ENCODE peak calls at places on chromosomes 7 and 10, in nine cellular contexts. One of them, this sample, is unnamed.

GRCh38 chr7:36119005-36119711 is 33.9 kb upstream of the EEPD1 start:
- DNase-seq in GM23338: no peak
- DNase-seq in neural progenitor cell: no peak
- DNase-seq in GM23248: peak; percentile 96
- DNase-seq in PC-3: peak; percentile 91
- DNase-seq in HCT116: no peak
- DNase-seq in MM.1S: no peak
- DNase-seq in hepatocyte: peak; percentile 71
- DNase-seq in SK-N-SH: no peak
- DNase-seq in this sample: no peak

GRCh38 chr7:50400114-50400513 is 50.0 kb downstream of the FIGNL1 start:
- DNase-seq in GM23338: no peak
- DNase-seq in neural progenitor cell: no peak
- DNase-seq in GM23248: no peak
- DNase-seq in PC-3: no peak
- DNase-seq in HCT116: no peak
- DNase-seq in MM.1S: no peak
- DNase-seq in hepatocyte: no peak
- DNase-seq in SK-N-SH: peak; percentile 53
- DNase-seq in this sample: no peak

GRCh38 chr10:25564351-25564750 is 369.7 kb upstream of the MYO3A start:
- DNase-seq in GM23338: no peak
- DNase-seq in neural progenitor cell: peak; percentile 6
- DNase-seq in GM23248: no peak
- DNase-seq in PC-3: no peak
- DNase-seq in HCT116: no peak
- DNase-seq in MM.1S: no peak
- DNase-seq in hepatocyte: no peak
- DNase-seq in SK-N-SH: no peak
- DNase-seq in this sample: no peak

GRCh38 chr10:52768114-52768532 is 4.5 kb downstream of the MBL2 start:
- DNase-seq in GM23338: no peak
- DNase-seq in neural progenitor cell: no peak
- DNase-seq in GM23248: no peak
- DNase-seq in PC-3: no peak
- DNase-seq in HCT116: no peak
- DNase-seq in MM.1S: no peak
- DNase-seq in hepatocyte: no peak
- DNase-seq in SK-N-SH: no peak
- DNase-seq in this sample: no peak

GRCh38 chr10:29646238-29646902 is 11.6 kb upstream of the SVIL start:
- DNase-seq in GM23338: no peak
- DNase-seq in neural progenitor cell: peak; percentile 33
- DNase-seq in GM23248: peak; percentile 78
- DNase-seq in PC-3: peak; percentile 57
- DNase-seq in HCT116: no peak
- DNase-seq in MM.1S: no peak
- DNase-seq in hepatocyte: peak; percentile 29
- DNase-seq in SK-N-SH: peak; percentile 52
- DNase-seq in this sample: no peak

GRCh38 chr7:78212476-78213060 is 414.0 kb downstream of the PHTF2 start:
- DNase-seq in GM23338: no peak
- DNase-seq in neural progenitor cell: no peak
- DNase-seq in GM23248: no peak
- DNase-seq in PC-3: no peak
- DNase-seq in HCT116: no peak
- DNase-seq in MM.1S: no peak
- DNase-seq in hepatocyte: no peak
- DNase-seq in SK-N-SH: no peak
- DNase-seq in this sample: no peak

GRCh38 chr10:101032637-101033201 is 1.7 kb downstream of the SFXN3 start:
- DNase-seq in GM23338: no peak
- DNase-seq in neural progenitor cell: peak; percentile 61
- DNase-seq in GM23248: peak; percentile 94
- DNase-seq in PC-3: peak; percentile 77
- DNase-seq in HCT116: peak; percentile 60
- DNase-seq in MM.1S: no peak
- DNase-seq in hepatocyte: peak; percentile 78
- DNase-seq in SK-N-SH: peak; percentile 83
- DNase-seq in this sample: no peak

GRCh38 chr10:79065853-79066252 is 2.9 kb upstream of the ZMIZ1 start:
- DNase-seq in GM23338: no peak
- DNase-seq in neural progenitor cell: no peak
- DNase-seq in GM23248: no peak
- DNase-seq in PC-3: no peak
- DNase-seq in HCT116: no peak
- DNase-seq in MM.1S: no peak
- DNase-seq in hepatocyte: no peak
- DNase-seq in SK-N-SH: no peak
- DNase-seq in this sample: no peak

GRCh38 chr7:24882989-24883631 is 96.9 kb downstream of the OSBPL3 start:
- DNase-seq in GM23338: no peak
- DNase-seq in neural progenitor cell: no peak
- DNase-seq in GM23248: peak; percentile 95
- DNase-seq in PC-3: peak; percentile 66
- DNase-seq in HCT116: no peak
- DNase-seq in MM.1S: no peak
- DNase-seq in hepatocyte: no peak
- DNase-seq in SK-N-SH: no peak
- DNase-seq in this sample: peak; percentile 74

GRCh38 chr10:31803606-31804195 is 124.9 kb downstream of the ARHGAP12 start:
- DNase-seq in GM23338: peak; percentile 27
- DNase-seq in neural progenitor cell: peak; percentile 48
- DNase-seq in GM23248: peak; percentile 59
- DNase-seq in PC-3: no peak
- DNase-seq in HCT116: no peak
- DNase-seq in MM.1S: no peak
- DNase-seq in hepatocyte: no peak
- DNase-seq in SK-N-SH: no peak
- DNase-seq in this sample: no peak

GRCh38 chr7:14197280-14197679 is 207.8 kb upstream of the ETV1 start:
- DNase-seq in GM23338: no peak
- DNase-seq in neural progenitor cell: no peak
- DNase-seq in GM23248: peak; percentile 10
- DNase-seq in PC-3: no peak
- DNase-seq in HCT116: no peak
- DNase-seq in MM.1S: no peak
- DNase-seq in hepatocyte: peak; percentile 9
- DNase-seq in SK-N-SH: no peak
- DNase-seq in this sample: no peak

GRCh38 chr7:2873686-2874551 is 29.8 kb upstream of the GNA12 start:
- DNase-seq in GM23338: peak; percentile 60
- DNase-seq in neural progenitor cell: peak; percentile 30
- DNase-seq in GM23248: peak; percentile 92
- DNase-seq in PC-3: peak; percentile 94
- DNase-seq in HCT116: peak; percentile 81
- DNase-seq in MM.1S: no peak
- DNase-seq in hepatocyte: peak; percentile 57
- DNase-seq in SK-N-SH: peak; percentile 43
- DNase-seq in this sample: peak; percentile 51

DNA sequence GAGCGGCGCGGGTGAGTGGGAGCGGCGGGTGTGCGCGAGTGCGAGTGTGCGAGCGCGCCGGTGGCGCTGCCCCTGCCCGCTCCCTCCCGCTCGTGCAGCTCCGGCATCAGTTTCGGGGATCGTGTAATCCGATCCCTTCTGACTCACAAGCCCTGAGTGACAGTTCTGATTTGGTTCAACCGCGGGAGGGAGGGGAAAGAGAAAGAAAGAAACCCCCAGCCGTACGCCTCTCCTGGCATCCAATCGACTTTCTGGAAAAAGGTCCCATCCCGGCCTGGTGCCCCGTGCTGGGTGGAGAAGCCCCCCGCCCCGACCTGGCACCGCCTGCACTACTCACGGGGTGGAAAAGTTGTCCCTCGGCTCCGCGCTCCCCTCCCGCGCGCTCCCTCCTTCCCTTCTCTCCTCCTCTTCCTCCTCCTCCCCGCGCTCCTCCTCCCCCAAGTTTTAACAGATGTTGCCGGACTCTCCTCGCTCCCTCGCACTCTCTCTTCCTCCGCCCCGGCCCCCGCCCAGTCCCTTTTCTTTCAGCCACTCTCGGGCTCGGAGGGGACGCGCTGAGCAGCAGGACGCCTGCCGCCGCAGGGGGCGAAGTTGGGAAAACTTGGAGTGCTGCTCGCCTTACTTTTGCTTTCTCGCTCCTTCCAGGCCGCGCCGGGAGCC is at the start of gene GLI3:
- DNase-seq in GM23338: peak; percentile 93
- DNase-seq in neural progenitor cell: peak; percentile 96
- DNase-seq in GM23248: peak; percentile 93
- DNase-seq in PC-3: peak; percentile 88
- DNase-seq in HCT116: no peak
- DNase-seq in MM.1S: peak; percentile 86
- DNase-seq in hepatocyte: peak; percentile 89
- DNase-seq in SK-N-SH: peak; percentile 54
- DNase-seq in this sample: no peak
- TF ChIP-seq EZH2phosphoT487 in GM23338: no peak
- TF ChIP-seq EZH2phosphoT487 in neural progenitor cell: no peak
- TF ChIP-seq EZH2phosphoT487 in GM23248: no peak
- TF ChIP-seq EZH2phosphoT487 in PC-3: no peak
- TF ChIP-seq EZH2phosphoT487 in HCT116: no peak
- TF ChIP-seq EZH2phosphoT487 in MM.1S: no peak
- TF ChIP-seq EZH2phosphoT487 in hepatocyte: no peak
- TF ChIP-seq EZH2phosphoT487 in SK-N-SH: no peak
- TF ChIP-seq EZH2phosphoT487 in this sample: no peak

DNA sequence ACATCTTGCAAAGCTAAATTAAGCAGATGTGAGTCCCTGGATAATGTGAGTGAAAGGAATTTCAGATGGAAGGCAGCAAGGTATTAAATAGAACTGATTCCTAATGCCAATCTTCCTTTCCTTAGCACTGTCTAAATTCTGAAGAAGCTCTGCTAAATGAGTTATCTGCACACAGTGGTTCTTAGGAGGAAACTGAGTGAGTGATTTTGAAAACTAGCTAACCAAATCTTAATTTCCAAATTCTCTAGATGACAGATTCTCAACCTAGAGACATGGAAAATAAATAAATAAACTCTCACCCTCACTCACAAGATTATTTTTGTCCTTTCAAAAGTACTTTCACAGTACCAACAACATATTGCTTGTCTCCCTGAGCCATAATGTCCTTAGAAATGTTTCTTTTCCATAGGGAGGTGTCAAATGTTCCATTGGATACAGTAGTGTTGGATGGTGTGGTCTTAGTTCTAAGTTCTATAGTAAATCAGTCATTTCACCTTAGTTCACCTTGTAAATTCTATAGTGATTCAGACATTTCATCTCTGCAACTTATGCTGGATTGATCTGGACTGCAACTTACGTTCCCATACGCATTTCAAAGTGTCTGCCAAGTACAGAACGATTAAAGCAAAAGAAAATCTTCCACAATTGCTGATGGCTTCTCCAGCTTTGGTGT is 145.3 kb upstream of the FAM171A1 start:
- DNase-seq in GM23338: no peak
- DNase-seq in neural progenitor cell: no peak
- DNase-seq in GM23248: no peak
- DNase-seq in PC-3: no peak
- DNase-seq in HCT116: no peak
- DNase-seq in MM.1S: no peak
- DNase-seq in hepatocyte: no peak
- DNase-seq in SK-N-SH: no peak
- DNase-seq in this sample: no peak
- H3K4me3 ChIP-seq in GM23338: no peak overlapping the region
- H3K4me3 ChIP-seq in neural progenitor cell: no peak overlapping the region
- H3K4me3 ChIP-seq in GM23248: no peak overlapping the region
- H3K4me3 ChIP-seq in PC-3: no peak overlapping the region
- H3K4me3 ChIP-seq in HCT116: no peak overlapping the region
- H3K4me3 ChIP-seq in MM.1S: no peak overlapping the region
- H3K4me3 ChIP-seq in hepatocyte: no peak overlapping the region
- H3K4me3 ChIP-seq in SK-N-SH: no peak overlapping the region
- H3K4me3 ChIP-seq in this sample: no peak overlapping the region

GRCh38 chr10:115861455-115861854 is 411.6 kb downstream of the GFRA1 start:
- DNase-seq in GM23338: no peak
- DNase-seq in neural progenitor cell: no peak
- DNase-seq in GM23248: peak; percentile 72
- DNase-seq in PC-3: no peak
- DNase-seq in HCT116: no peak
- DNase-seq in MM.1S: no peak
- DNase-seq in hepatocyte: no peak
- DNase-seq in SK-N-SH: no peak
- DNase-seq in this sample: no peak

GRCh38 chr10:115854740-115855435 is 418.1 kb downstream of the GFRA1 start:
- DNase-seq in GM23338: no peak
- DNase-seq in neural progenitor cell: no peak
- DNase-seq in GM23248: peak; percentile 19
- DNase-seq in PC-3: no peak
- DNase-seq in HCT116: no peak
- DNase-seq in MM.1S: no peak
- DNase-seq in hepatocyte: no peak
- DNase-seq in SK-N-SH: no peak
- DNase-seq in this sample: no peak

GRCh38 chr10:115857856-115858255 is 415.1 kb downstream of the GFRA1 start:
- DNase-seq in GM23338: no peak
- DNase-seq in neural progenitor cell: no peak
- DNase-seq in GM23248: peak; percentile 52
- DNase-seq in PC-3: no peak
- DNase-seq in HCT116: no peak
- DNase-seq in MM.1S: no peak
- DNase-seq in hepatocyte: no peak
- DNase-seq in SK-N-SH: no peak
- DNase-seq in this sample: no peak

GRCh38 chr10:115851689-115852088 is 421.3 kb downstream of the GFRA1 start:
- DNase-seq in GM23338: no peak
- DNase-seq in neural progenitor cell: no peak
- DNase-seq in GM23248: no peak
- DNase-seq in PC-3: no peak
- DNase-seq in HCT116: no peak
- DNase-seq in MM.1S: no peak
- DNase-seq in hepatocyte: no peak
- DNase-seq in SK-N-SH: no peak
- DNase-seq in this sample: no peak

DNA sequence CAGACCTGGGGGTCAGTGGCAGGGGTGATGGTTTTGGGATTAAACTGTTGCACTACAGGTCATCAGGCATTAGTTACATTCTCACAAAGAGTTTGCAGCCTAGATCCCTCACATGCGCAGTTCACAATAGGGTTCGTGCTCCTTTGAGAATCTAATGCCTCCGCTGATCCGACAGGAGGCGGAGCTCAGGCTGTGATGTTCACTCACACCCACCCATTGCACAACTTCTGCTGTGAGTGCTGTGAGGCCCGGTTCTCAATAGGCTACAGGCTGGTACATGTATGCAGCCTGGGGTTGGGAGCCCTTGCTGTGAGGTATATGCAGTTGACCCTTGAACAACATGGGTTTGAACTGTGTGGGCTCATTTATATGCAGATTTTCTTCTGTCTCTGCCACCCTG is 416.4 kb downstream of the GFRA1 start:
- DNase-seq in GM23338: peak; percentile 29
- DNase-seq in neural progenitor cell: peak; percentile 77
- DNase-seq in GM23248: no peak
- DNase-seq in PC-3: no peak
- DNase-seq in HCT116: no peak
- DNase-seq in MM.1S: no peak
- DNase-seq in hepatocyte: no peak
- DNase-seq in SK-N-SH: no peak
- DNase-seq in this sample: no peak
- TF ChIP-seq EZH2phosphoT487 in GM23338: no peak
- TF ChIP-seq EZH2phosphoT487 in neural progenitor cell: peak; percentile 76
- TF ChIP-seq EZH2phosphoT487 in GM23248: no peak
- TF ChIP-seq EZH2phosphoT487 in PC-3: no peak
- TF ChIP-seq EZH2phosphoT487 in HCT116: no peak
- TF ChIP-seq EZH2phosphoT487 in MM.1S: no peak
- TF ChIP-seq EZH2phosphoT487 in hepatocyte: no peak
- TF ChIP-seq EZH2phosphoT487 in SK-N-SH: no peak
- TF ChIP-seq EZH2phosphoT487 in this sample: no peak

GRCh38 chr10:62054408-62054807 is 152.9 kb downstream of the ARID5B start:
- DNase-seq in GM23338: no peak
- DNase-seq in neural progenitor cell: no peak
- DNase-seq in GM23248: no peak
- DNase-seq in PC-3: no peak
- DNase-seq in HCT116: no peak
- DNase-seq in MM.1S: no peak
- DNase-seq in hepatocyte: no peak
- DNase-seq in SK-N-SH: no peak
- DNase-seq in this sample: no peak
- H3K4me3 ChIP-seq in GM23338: no peak overlapping the region
- H3K4me3 ChIP-seq in neural progenitor cell: no peak overlapping the region
- H3K4me3 ChIP-seq in GM23248: peak overlapping the region; percentile 94
- H3K4me3 ChIP-seq in PC-3: no peak overlapping the region
- H3K4me3 ChIP-seq in HCT116: no peak overlapping the region
- H3K4me3 ChIP-seq in MM.1S: no peak overlapping the region
- H3K4me3 ChIP-seq in hepatocyte: no peak overlapping the region
- H3K4me3 ChIP-seq in SK-N-SH: peak overlapping the region; percentile 23
- H3K4me3 ChIP-seq in this sample: no peak overlapping the region

This sample was measured in OCI-LY7.